ENCODE peak calls at places on chromosomes 16 and 17, in seven cellular contexts. One of them, this sample, is unnamed.

GRCh38 chr16:89931964-89932363 is 8.8 kb downstream of the TUBB3 start:
- DNase-seq in heart left ventricle: no peak
- DNase-seq in IMR-90: no peak
- DNase-seq in adrenal gland: no peak
- DNase-seq in right lobe of liver: no peak
- DNase-seq in HCT116: no peak
- DNase-seq in H1: no peak
- DNase-seq in this sample: no peak

GRCh38 chr16:3810818-3811217 is 69.7 kb downstream of the CREBBP start:
- DNase-seq in right lobe of liver: no peak
- DNase-seq in IMR-90: no peak
- DNase-seq in heart left ventricle: no peak
- DNase-seq in adrenal gland: no peak
- DNase-seq in HCT116: no peak
- DNase-seq in H1: no peak
- DNase-seq in this sample: no peak

GRCh38 chr17:79948406-79948917 is 87.2 kb downstream of the TBC1D16 start:
- DNase-seq in heart left ventricle: no peak
- DNase-seq in IMR-90: no peak
- DNase-seq in right lobe of liver: no peak
- DNase-seq in HCT116: no peak
- DNase-seq in H1: no peak
- DNase-seq in adrenal gland: no peak
- DNase-seq in this sample: no peak

GRCh38 chr17:43010667-43011308 is 4.2 kb downstream of the IFI35 start:
- DNase-seq in right lobe of liver: no peak
- DNase-seq in IMR-90: no peak
- DNase-seq in adrenal gland: peak; percentile 59
- DNase-seq in heart left ventricle: no peak
- DNase-seq in HCT116: peak; percentile 71
- DNase-seq in H1: no peak
- DNase-seq in this sample: peak; percentile 82

GRCh38 chr16:31833047-31833446 is 40.6 kb upstream of the ZNF267 start:
- DNase-seq in H1: no peak
- DNase-seq in heart left ventricle: no peak
- DNase-seq in right lobe of liver: no peak
- DNase-seq in adrenal gland: no peak
- DNase-seq in IMR-90: no peak
- DNase-seq in HCT116: no peak
- DNase-seq in this sample: no peak

GRCh38 chr17:35170968-35171771 is 23.0 kb downstream of the SLC35G3 start:
- DNase-seq in H1: no peak
- DNase-seq in adrenal gland: peak; percentile 4
- DNase-seq in heart left ventricle: no peak
- DNase-seq in IMR-90: peak; percentile 15
- DNase-seq in HCT116: no peak
- DNase-seq in right lobe of liver: no peak
- DNase-seq in this sample: peak; percentile 15

GRCh38 chr17:56020369-56020768 is 132.9 kb upstream of the ANKFN1 start:
- DNase-seq in IMR-90: no peak
- DNase-seq in HCT116: no peak
- DNase-seq in heart left ventricle: no peak
- DNase-seq in right lobe of liver: no peak
- DNase-seq in adrenal gland: no peak
- DNase-seq in H1: no peak
- DNase-seq in this sample: no peak

GRCh38 chr16:70701998-70702397 is 16.1 kb upstream of the MTSS2 start:
- DNase-seq in IMR-90: no peak
- DNase-seq in H1: no peak
- DNase-seq in heart left ventricle: no peak
- DNase-seq in HCT116: no peak
- DNase-seq in right lobe of liver: no peak
- DNase-seq in adrenal gland: no peak
- DNase-seq in this sample: no peak

GRCh38 chr17:35764123-35764991 is 3.7 kb downstream of the C17orf50 start:
- DNase-seq in H1: peak; percentile 90
- DNase-seq in HCT116: peak; percentile 79
- DNase-seq in right lobe of liver: peak; percentile 90
- DNase-seq in heart left ventricle: peak; percentile 94
- DNase-seq in IMR-90: peak; percentile 74
- DNase-seq in adrenal gland: peak; percentile 93
- DNase-seq in this sample: peak; percentile 95

GRCh38 chr17:31048142-31048541 is 46.6 kb upstream of the NF1 start:
- DNase-seq in HCT116: no peak
- DNase-seq in heart left ventricle: no peak
- DNase-seq in H1: no peak
- DNase-seq in right lobe of liver: no peak
- DNase-seq in adrenal gland: no peak
- DNase-seq in IMR-90: no peak
- DNase-seq in this sample: no peak

GRCh38 chr16:1772908-1773702 is at the start of gene MRPS34:
- DNase-seq in HCT116: peak; percentile 80
- DNase-seq in heart left ventricle: peak; percentile 93
- DNase-seq in IMR-90: peak; percentile 83
- DNase-seq in right lobe of liver: peak; percentile 87
- DNase-seq in adrenal gland: peak; percentile 87
- DNase-seq in H1: peak; percentile 51
- DNase-seq in this sample: peak; percentile 89

DNA sequence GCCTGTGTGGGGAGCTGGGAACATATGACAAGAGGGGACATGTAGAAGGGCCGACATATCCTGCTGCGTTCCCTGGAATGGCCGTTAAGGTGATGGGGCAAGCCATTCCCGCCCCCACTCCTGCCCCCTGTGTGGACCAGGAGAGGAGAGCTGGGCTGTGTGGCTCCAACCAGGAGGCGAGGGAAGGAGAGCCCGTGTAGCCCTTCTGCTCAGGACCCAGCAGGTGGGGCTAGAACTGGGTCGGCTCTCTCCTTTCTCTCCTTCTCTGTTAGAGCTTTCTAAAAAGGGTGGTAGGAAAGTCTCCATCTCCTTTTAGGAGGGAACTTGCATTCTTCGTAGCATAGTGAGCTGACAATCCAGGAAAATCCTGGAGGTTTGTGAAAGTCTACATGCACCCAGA is 12.8 kb downstream of the SPHK1 start:
- DNase-seq in right lobe of liver: no peak
- DNase-seq in HCT116: no peak
- DNase-seq in heart left ventricle: no peak
- DNase-seq in H1: no peak
- DNase-seq in adrenal gland: no peak
- DNase-seq in IMR-90: no peak
- DNase-seq in this sample: no peak
- H3K27ac ChIP-seq in right lobe of liver: no peak overlapping the region
- H3K27ac ChIP-seq in HCT116: no peak overlapping the region
- H3K27ac ChIP-seq in heart left ventricle: no peak overlapping the region
- H3K27ac ChIP-seq in H1: peak overlapping the region; percentile 17
- H3K27ac ChIP-seq in adrenal gland: no peak overlapping the region
- H3K27ac ChIP-seq in IMR-90: no peak overlapping the region
- H3K27ac ChIP-seq in this sample: no peak overlapping the region

DNA sequence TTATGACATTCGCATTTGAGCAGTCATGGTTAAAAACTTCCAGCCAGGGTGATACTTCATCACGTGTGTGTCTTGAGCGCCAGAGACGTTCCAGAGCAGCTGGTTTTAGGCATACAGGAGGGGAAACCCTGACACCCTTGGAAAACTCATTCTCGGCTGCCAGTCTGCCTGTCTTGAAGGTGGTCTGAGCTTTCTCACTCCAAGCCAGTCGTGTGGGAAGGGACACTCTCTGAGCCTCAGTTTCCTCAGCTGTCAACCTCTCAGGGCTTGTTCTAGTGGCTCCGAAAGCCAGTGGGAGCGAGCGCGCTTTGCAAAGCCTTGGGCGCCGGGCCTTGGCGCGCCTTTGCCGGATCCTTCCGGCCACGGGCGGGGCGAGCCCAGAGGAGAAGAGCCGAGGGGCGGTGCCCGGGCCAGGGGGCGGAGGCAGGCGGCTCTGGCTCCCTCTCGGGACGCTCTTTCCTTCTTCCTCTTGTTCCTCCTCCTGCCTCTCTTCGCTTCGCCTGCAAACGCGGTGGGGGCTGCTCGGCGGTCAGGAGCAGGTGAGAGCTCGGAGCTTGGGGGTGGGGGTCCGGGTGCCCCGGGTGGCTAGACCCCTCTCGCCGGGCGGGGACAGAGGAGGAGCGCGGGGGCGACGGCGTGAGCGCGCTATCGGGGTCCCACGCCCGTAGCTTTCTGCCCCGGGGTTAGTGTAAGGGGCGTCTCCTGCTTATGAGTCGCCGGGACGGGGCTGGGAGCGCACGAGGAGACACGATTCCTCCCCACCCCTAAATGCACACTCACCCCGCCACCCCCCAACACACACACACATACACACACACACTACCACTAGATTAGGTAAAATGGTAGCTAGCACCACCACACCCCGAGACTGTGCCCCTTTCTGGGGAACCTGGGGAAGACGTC is at the start of gene LDAF1:
- DNase-seq in right lobe of liver: peak; percentile 86
- DNase-seq in adrenal gland: peak; percentile 86
- DNase-seq in IMR-90: peak; percentile 63
- DNase-seq in H1: no peak
- DNase-seq in heart left ventricle: peak; percentile 93
- DNase-seq in HCT116: peak; percentile 41
- DNase-seq in this sample: peak; percentile 76
- TF ChIP-seq POLR2A in right lobe of liver: no peak
- TF ChIP-seq POLR2A in adrenal gland: peak; percentile 62
- TF ChIP-seq POLR2A in IMR-90: no peak
- TF ChIP-seq POLR2A in H1: no peak
- TF ChIP-seq POLR2A in heart left ventricle: peak; percentile 69
- TF ChIP-seq POLR2A in HCT116: no peak
- TF ChIP-seq POLR2A in this sample: peak; percentile 51

GRCh38 chr17:63785556-63785955 is 11.6 kb downstream of the DDX42 start:
- DNase-seq in HCT116: no peak
- DNase-seq in adrenal gland: no peak
- DNase-seq in right lobe of liver: no peak
- DNase-seq in heart left ventricle: no peak
- DNase-seq in IMR-90: peak; percentile 78
- DNase-seq in H1: no peak
- DNase-seq in this sample: no peak

GRCh38 chr17:63780928-63781327 is 7.0 kb downstream of the DDX42 start:
- DNase-seq in heart left ventricle: no peak
- DNase-seq in adrenal gland: no peak
- DNase-seq in HCT116: no peak
- DNase-seq in IMR-90: no peak
- DNase-seq in right lobe of liver: no peak
- DNase-seq in H1: no peak
- DNase-seq in this sample: no peak

GRCh38 chr17:63786117-63786516 is 12.1 kb downstream of the DDX42 start:
- DNase-seq in H1: no peak
- DNase-seq in IMR-90: no peak
- DNase-seq in HCT116: no peak
- DNase-seq in heart left ventricle: no peak
- DNase-seq in right lobe of liver: no peak
- DNase-seq in adrenal gland: no peak
- DNase-seq in this sample: no peak

GRCh38 chr17:63780507-63780906 is 6.5 kb downstream of the DDX42 start:
- DNase-seq in HCT116: peak; percentile 31
- DNase-seq in H1: no peak
- DNase-seq in IMR-90: peak; percentile 38
- DNase-seq in adrenal gland: peak; percentile 47
- DNase-seq in right lobe of liver: no peak
- DNase-seq in heart left ventricle: no peak
- DNase-seq in this sample: no peak

DNA sequence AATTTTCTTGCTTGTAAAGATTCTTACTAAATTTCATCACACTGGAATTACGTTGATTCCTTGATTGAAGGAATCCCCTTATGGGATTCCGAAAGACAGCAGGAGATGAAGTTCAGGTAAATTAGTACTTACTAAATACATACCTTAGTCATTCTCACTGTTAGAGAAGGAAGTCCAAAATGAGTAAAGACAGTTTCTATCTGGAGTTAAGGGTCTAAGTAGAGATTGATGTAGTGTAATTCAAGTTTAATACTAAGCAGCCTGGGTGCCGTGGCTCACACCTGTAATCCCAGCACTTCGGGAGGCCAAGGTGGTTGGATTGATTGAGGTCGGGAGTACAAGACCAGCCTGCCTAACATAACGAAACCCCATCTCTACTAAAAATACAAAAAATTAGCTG is 9.6 kb downstream of the DDX42 start:
- DNase-seq in HCT116: no peak
- DNase-seq in adrenal gland: no peak
- DNase-seq in IMR-90: no peak
- DNase-seq in H1: no peak
- DNase-seq in right lobe of liver: no peak
- DNase-seq in heart left ventricle: no peak
- DNase-seq in this sample: no peak
- H3K27ac ChIP-seq in HCT116: no peak overlapping the region
- H3K27ac ChIP-seq in adrenal gland: no peak overlapping the region
- H3K27ac ChIP-seq in IMR-90: no peak overlapping the region
- H3K27ac ChIP-seq in H1: no peak overlapping the region
- H3K27ac ChIP-seq in right lobe of liver: no peak overlapping the region
- H3K27ac ChIP-seq in heart left ventricle: no peak overlapping the region
- H3K27ac ChIP-seq in this sample: no peak overlapping the region

DNA sequence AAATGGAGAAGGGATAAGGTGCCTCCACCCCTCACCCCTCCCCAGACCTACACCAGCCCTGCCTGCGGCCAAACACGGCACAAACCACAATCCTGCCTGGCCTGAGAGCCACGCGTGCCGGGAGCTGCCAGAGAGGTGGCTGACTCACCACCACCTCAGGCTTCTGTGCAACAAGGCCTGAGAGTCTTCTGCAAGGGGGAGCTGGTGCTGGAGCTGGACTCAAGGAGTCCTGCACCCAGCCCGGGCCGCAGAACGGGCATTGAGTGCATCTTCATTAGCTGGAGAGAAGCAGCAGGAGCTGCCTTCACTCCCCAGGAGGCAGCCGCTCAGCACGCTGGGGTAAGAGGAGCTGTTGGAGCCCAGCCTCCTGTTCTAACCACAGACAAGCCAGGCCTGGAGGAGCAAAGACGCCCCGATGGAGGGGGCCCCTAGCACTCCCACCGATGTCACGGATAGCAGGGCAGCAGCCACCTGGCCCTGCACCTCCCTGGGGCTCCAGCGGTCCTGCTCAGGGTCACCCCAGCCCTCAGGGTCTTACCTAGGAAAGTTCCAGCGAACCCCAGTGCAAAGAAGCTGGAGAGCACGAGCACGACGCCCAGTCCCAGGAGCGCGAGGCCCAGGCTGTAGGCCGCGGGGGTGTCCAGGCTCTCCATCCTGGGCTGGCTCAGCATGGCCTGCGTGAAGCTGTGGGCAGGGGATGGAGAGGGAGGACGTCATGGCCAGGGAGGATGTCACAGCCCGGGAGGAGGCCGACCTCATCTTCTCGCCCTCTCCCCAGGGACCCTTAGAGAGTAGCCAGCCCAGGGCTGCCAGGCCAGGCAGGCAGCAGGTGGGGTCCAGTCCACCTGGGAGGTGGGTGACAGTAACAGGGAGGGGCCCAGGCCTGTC is 16.0 kb upstream of the RASD1 start:
- DNase-seq in adrenal gland: peak; percentile 53
- DNase-seq in heart left ventricle: peak; percentile 51
- DNase-seq in right lobe of liver: peak; percentile 14
- DNase-seq in HCT116: no peak
- DNase-seq in IMR-90: peak; percentile 93
- DNase-seq in H1: no peak
- DNase-seq in this sample: no peak
- TF ChIP-seq POLR2A in adrenal gland: no peak
- TF ChIP-seq POLR2A in heart left ventricle: no peak
- TF ChIP-seq POLR2A in right lobe of liver: no peak
- TF ChIP-seq POLR2A in HCT116: no peak
- TF ChIP-seq POLR2A in IMR-90: no peak
- TF ChIP-seq POLR2A in H1: no peak
- TF ChIP-seq POLR2A in this sample: no peak

This sample was measured in Peyer's patch.